ENCODE peak calls at places on chromosomes 5 and 9, in seven cellular contexts. R is A549; V is mammary epithelial cell; D is dorsolateral prefrontal cortex; H is CD8-positive, alpha-beta T cell; A is fibroblast of the aortic adventitia; T is AG09309. O is an unnamed sample.

GRCh38 chr5:160423025-160423554 is 1.4 kb downstream of the PTTG1 start:
- DNase-seq in R (no peak), V (peak), D (no peak), H (no peak), A (no peak), T (no peak), O (no peak)

GRCh38 chr9:89372230-89372816 is 54.0 kb downstream of the SECISBP2 start:
- DNase-seq in R (peak), V (no peak), D (no peak), H (peak), A (no peak), T (no peak), O (peak)

GRCh38 chr9:78866228-78867132 is 569.6 kb downstream of the PSAT1 start:
- DNase-seq in R (peak), V (peak), D (no peak), H (no peak), A (peak), T (peak), O (no peak)

GRCh38 chr9:121744002-121744686 is 92.7 kb downstream of the DAB2IP start:
- DNase-seq in R (peak), V (peak), D (peak), H (peak), A (peak), T (peak), O (peak)

GRCh38 chr5:72324186-72324825 is 4.1 kb downstream of the PTCD2 start:
- DNase-seq in R (peak), V (peak), D (no peak), H (no peak), A (no peak), T (no peak), O (no peak)

GRCh38 chr5:83118471-83118870 is 41.1 kb downstream of the XRCC4 start:
- DNase-seq in R (peak), V (no peak), D (no peak), H (no peak), A (no peak), T (no peak), O (no peak)

GRCh38 chr9:88930716-88931115 is 60.6 kb upstream of the S1PR3 start:
- DNase-seq in R (no peak), V (no peak), D (no peak), H (no peak), A (no peak), T (no peak), O (no peak)

GRCh38 chr5:146815423-146815822 is 63.1 kb downstream of the PPP2R2B start:
- DNase-seq in R (no peak), V (no peak), D (no peak), H (no peak), A (no peak), T (no peak), O (no peak)

GRCh38 chr5:10594591-10595210 is 30.8 kb downstream of the ANKRD33B start:
- DNase-seq in R (no peak), V (no peak), D (no peak), H (no peak), A (no peak), T (no peak), O (peak)

GRCh38 chr5:35087971-35088370 is 40.2 kb upstream of the AGXT2 start:
- DNase-seq in R (no peak), V (no peak), D (no peak), H (no peak), A (peak), T (peak), O (no peak)

GRCh38 chr5:148858106-148858505 is 31.7 kb downstream of the ADRB2 start:
- DNase-seq in R (no peak), V (no peak), D (no peak), H (no peak), A (no peak), T (no peak), O (no peak)

GRCh38 chr5:126456217-126456616 is 33.0 kb downstream of the GRAMD2B start:
- DNase-seq in R (no peak), V (no peak), D (no peak), H (no peak), A (no peak), T (no peak), O (no peak)

GRCh38 chr5:19859020-19859419 is 129.0 kb downstream of the CDH18 start:
- DNase-seq in R (no peak), V (no peak), D (no peak), H (no peak), A (no peak), T (no peak), O (no peak)

GRCh38 chr9:89674667-89675402 is 70.0 kb downstream of the GADD45G start:
- DNase-seq in R (no peak), V (no peak), D (peak), H (no peak), A (no peak), T (no peak), O (no peak)

GRCh38 chr5:154709368-154710305 is 45.5 kb upstream of the LARP1 start:
- DNase-seq in R (no peak), V (no peak), D (no peak), H (no peak), A (no peak), T (no peak), O (no peak)

GRCh38 chr9:125929846-125930245 is 182.7 kb downstream of the PBX3 start:
- DNase-seq in R (no peak), V (peak), D (no peak), H (no peak), A (no peak), T (no peak), O (no peak)

GRCh38 chr5:1726469-1726865 is 73.2 kb downstream of the MRPL36 start:
- DNase-seq in R (no peak), V (no peak), D (no peak), H (no peak), A (no peak), T (no peak), O (no peak)

GRCh38 chr5:172858990-172859811 is 25.1 kb downstream of the ERGIC1 start:
- DNase-seq in R (peak), V (no peak), D (no peak), H (no peak), A (peak), T (no peak), O (no peak)

GRCh38 chr5:120358949-120359348 is 105.2 kb upstream of the PRR16 start:
- DNase-seq in R (no peak), V (no peak), D (no peak), H (no peak), A (peak), T (no peak), O (no peak)

GRCh38 chr5:75265731-75266130 is 29.1 kb upstream of the ANKRD31 start:
- DNase-seq in R (peak), V (peak), D (no peak), H (no peak), A (peak), T (peak), O (no peak)

GRCh38 chr5:138649316-138649720 is 74.1 kb upstream of the HSPA9 start:
- DNase-seq in R (no peak), V (no peak), D (no peak), H (no peak), A (no peak), T (no peak), O (no peak)

GRCh38 chr9:105694320-105694847 is at the start of gene TMEM38B:
- DNase-seq in R (peak), V (peak), D (peak), H (peak), A (peak), T (no peak), O (peak)

GRCh38 chr9:127832248-127832647 is 22.2 kb downstream of the ENG start:
- DNase-seq in R (no peak), V (no peak), D (no peak), H (peak), A (no peak), T (no peak), O (no peak)

GRCh38 chr9:127825319-127826051 is 22.8 kb downstream of the FPGS start:
- DNase-seq in R (peak), V (no peak), D (no peak), H (no peak), A (no peak), T (no peak), O (peak)

GRCh38 chr9:127826253-127826913 is 23.7 kb downstream of the FPGS start:
- DNase-seq in R (no peak), V (no peak), D (no peak), H (no peak), A (no peak), T (no peak), O (no peak)

GRCh38 chr9:127829205-127829935 is 25.1 kb downstream of the ENG start:
- DNase-seq in R (no peak), V (no peak), D (no peak), H (no peak), A (no peak), T (no peak), O (no peak)

DNA sequence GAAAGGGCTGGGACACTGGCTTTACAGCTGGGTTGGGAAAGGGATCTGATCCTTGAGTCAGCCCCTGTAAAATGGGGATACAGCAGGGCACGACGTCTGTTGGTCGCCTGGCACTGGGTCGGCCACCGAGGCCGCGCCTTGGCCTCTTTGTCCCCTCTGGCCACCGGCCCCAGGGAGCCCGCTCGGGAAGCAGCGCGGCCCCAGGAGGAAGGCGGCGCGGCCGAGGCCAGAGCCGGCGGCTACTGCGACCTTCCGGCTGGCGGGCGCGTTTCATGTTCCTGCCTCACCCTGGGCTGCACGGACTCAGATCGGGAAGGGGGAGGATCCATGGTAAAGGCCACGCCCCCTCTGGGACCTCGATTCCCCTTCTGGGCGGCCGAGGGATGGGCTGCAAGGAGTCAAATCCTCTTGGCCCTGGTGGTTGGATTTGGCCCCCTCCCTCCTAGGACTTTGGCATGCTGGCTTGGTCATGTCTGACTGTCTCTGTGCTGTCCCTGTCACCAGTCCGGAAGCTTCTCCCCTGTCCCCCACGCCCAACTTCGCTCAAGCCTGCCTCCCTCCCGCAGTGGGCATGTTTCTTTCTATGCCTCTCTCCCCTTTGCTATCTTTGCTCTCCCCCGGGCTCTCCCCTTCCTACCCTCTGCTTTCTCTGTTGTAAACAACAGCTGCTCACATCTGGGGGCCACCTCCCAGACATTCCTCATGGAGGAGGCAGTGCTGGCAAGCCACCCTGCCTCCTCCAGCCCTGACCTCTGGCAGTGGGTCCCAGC is 25.8 kb downstream of the FPGS start:
- DNase-seq in R (peak), V (no peak), D (peak), H (no peak), A (peak), T (no peak), O (peak)
- TF ChIP-seq CTCF in R (no peak), V (no peak), D (peak), H (no peak), A (no peak), T (no peak), O (no peak)

GRCh38 chr5:169279125-169279524 is 21.8 kb downstream of the SLIT3 start:
- DNase-seq in R (no peak), V (no peak), D (no peak), H (no peak), A (no peak), T (no peak), O (no peak)
- H3K4me3 ChIP-seq in R (no peak), V (no peak), D (no peak), H (no peak), A (no peak), T (no peak), O (no peak)

DNA sequence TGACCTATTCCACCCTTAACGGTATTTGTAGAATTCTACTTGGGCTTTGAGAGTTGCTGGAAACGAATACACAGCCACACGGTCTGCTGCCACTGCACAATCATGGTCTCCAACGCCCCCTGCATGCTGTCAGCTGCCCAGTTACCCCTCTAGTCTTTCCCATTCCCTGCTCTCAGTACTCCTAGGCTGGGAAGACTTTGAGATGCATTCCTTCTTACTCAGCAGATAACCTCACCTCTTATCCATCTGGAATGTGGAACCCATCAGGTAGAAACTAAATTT is 92.8 kb downstream of the ANKH start:
- DNase-seq in R (no peak), V (no peak), D (no peak), H (no peak), A (no peak), T (no peak), O (no peak)
- TF ChIP-seq CTCF in R (no peak), V (no peak), D (no peak), H (no peak), A (no peak), T (no peak), O (no peak)

GRCh38 chr9:129550199-129550839 is 70.6 kb downstream of the C9orf50 start:
- DNase-seq in R (peak), V (peak), D (peak), H (no peak), A (peak), T (peak), O (peak)
- H3K4me3 ChIP-seq in R (peak), V (peak), D (peak), H (no peak), A (peak), T (peak), O (peak)

GRCh38 chr9:34664281-34665108 is 2.0 kb upstream of the CCL27 start:
- DNase-seq in R (peak), V (peak), D (peak), H (peak), A (peak), T (peak), O (peak)
- TF ChIP-seq CTCF in R (peak), V (peak), D (peak), H (peak), A (peak), T (peak), O (peak)

GRCh38 chr5:78639811-78640210 is 8.8 kb downstream of the LHFPL2 start:
- DNase-seq in R (no peak), V (no peak), D (no peak), H (no peak), A (peak), T (no peak), O (no peak)

GRCh38 chr5:78640622-78641021 is 8.0 kb downstream of the LHFPL2 start:
- DNase-seq in R (peak), V (peak), D (no peak), H (no peak), A (peak), T (no peak), O (no peak)

GRCh38 chr5:78642701-78643100 is 5.9 kb downstream of the LHFPL2 start:
- DNase-seq in R (no peak), V (no peak), D (no peak), H (no peak), A (no peak), T (no peak), O (no peak)

GRCh38 chr5:78638973-78639669 is 9.5 kb downstream of the LHFPL2 start:
- DNase-seq in R (no peak), V (no peak), D (no peak), H (no peak), A (no peak), T (no peak), O (no peak)

DNA sequence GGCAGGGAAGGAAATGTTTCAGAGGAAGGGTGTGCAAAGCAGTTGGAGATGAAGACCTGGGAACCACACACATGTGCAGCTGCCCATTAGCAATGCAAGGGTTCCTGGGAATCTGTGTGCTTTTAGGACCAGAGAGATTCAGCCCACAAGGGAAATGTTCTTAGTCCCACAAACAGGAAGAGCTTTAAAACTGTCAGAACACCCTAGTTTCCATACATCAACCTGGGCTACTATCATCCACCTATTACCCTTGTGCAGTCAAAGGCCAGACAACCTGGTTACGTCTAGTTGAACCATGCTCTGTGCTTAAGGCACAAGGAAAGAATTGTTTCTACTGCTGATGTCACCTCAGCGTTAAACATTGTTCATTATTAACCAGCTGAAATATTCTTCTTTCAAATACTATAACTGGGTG is 7.5 kb downstream of the LHFPL2 start:
- DNase-seq in R (no peak), V (no peak), D (no peak), H (no peak), A (no peak), T (no peak), O (no peak)
- H3K4me3 ChIP-seq in R (no peak), V (no peak), D (no peak), H (no peak), A (no peak), T (no peak), O (no peak)

O was measured in spleen.